ENCODE peak calls at places on chromosomes 6 and 20, in four cellular contexts. U is nephron progenitor cell, N is neural crest cell, D is heart right ventricle. W is an unnamed sample.
A peak's percentile ranks its signal among the peaks of the same experiment; 100 is the strongest.

GRCh38 chr6:165876568-165876967 is 213.5 kb upstream of the PDE10A start:
- DNase-seq in U (no peak), N (no peak), D (peak; percentile 49), W (no peak)

GRCh38 chr20:32544260-32544722 is 40.8 kb downstream of the NOL4L start:
- DNase-seq in D (no peak), U (no peak), N (no peak), W (no peak)

GRCh38 chr6:43303751-43304331 is 4.8 kb downstream of the CRIP3 start:
- DNase-seq in U (no peak), N (no peak), D (no peak), W (no peak)

GRCh38 chr6:64774881-64775280 is 932.1 kb downstream of the EYS start:
- DNase-seq in U (no peak), N (no peak), D (no peak), W (no peak)

GRCh38 chr6:74953708-74954107 is 252.1 kb downstream of the COL12A1 start:
- DNase-seq in U (no peak), D (no peak), N (no peak), W (no peak)

GRCh38 chr6:79833264-79833663 is 114.1 kb downstream of the ELOVL4 start:
- DNase-seq in U (no peak), D (no peak), N (no peak), W (no peak)

GRCh38 chr6:139044250-139044649 is 15.7 kb downstream of the ABRACL start:
- DNase-seq in D (no peak), U (no peak), N (no peak), W (no peak)

GRCh38 chr20:61936701-61937131 is 129.0 kb downstream of the TAF4 start:
- DNase-seq in D (no peak), N (no peak), U (no peak), W (peak; percentile 39)

GRCh38 chr6:127786109-127786508 is 114.7 kb downstream of the THEMIS start:
- DNase-seq in U (no peak), N (no peak), D (no peak), W (no peak)

GRCh38 chr6:150413768-150414167 is 45.0 kb downstream of the IYD start:
- DNase-seq in D (no peak), N (no peak), U (no peak), W (no peak)

GRCh38 chr6:81697564-81697963 is 54.9 kb downstream of the TENT5A start:
- DNase-seq in D (no peak), U (no peak), N (no peak), W (no peak)

GRCh38 chr20:38255389-38255788 is 5.1 kb downstream of the KIAA1755 start:
- DNase-seq in U (no peak), N (no peak), D (no peak), W (no peak)

GRCh38 chr6:112258636-112259336 is 4.4 kb upstream of the LAMA4 start:
- DNase-seq in N (no peak), U (no peak), D (peak; percentile 17), W (no peak)

GRCh38 chr6:166687070-166687469 is 60.0 kb upstream of the RPS6KA2 start:
- DNase-seq in N (no peak), D (no peak), U (no peak), W (no peak)

GRCh38 chr6:34248198-34248726 is 544 bp downstream of the SMIM29 start:
- DNase-seq in U (peak; percentile 38), D (peak; percentile 67), N (peak; percentile 34), W (peak; percentile 71)

GRCh38 chr6:119862719-119863118 is 513.2 kb upstream of the MAN1A1 start:
- DNase-seq in D (no peak), U (no peak), N (no peak), W (no peak)

GRCh38 chr6:38143191-38144154 is 323.9 kb downstream of the ZFAND3 start:
- DNase-seq in U (no peak), N (no peak), D (no peak), W (no peak)

GRCh38 chr6:26033942-26034354 is 53.3 kb upstream of the HFE start:
- DNase-seq in D (no peak), U (no peak), N (peak; percentile 31), W (no peak)

GRCh38 chr6:149457316-149457884 is 27.4 kb downstream of the ZC3H12D start:
- DNase-seq in N (no peak), D (no peak), U (no peak), W (no peak)

DNA sequence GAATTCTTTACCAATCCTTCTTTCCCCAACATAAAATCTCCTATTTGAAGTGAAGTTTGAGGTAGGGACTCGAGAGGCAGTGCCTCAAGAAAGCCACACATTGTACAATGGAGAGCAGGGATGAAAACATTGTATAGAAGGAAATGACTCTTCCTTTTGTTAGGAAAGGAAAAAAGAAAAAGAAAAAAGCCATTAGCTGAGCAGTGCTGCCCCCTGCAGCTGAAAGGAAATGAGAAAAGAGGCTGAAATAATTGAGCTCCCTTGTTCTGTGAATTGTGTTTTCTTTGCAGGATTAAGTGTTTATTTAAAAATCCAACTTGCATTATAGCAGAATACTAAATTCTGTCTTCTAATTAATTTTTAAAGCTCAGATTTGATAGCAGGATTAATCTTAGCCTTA is 162.9 kb upstream of the SASH1 start:
- DNase-seq in N (peak; percentile 41), D (no peak), U (no peak), W (no peak)
- TF ChIP-seq CTCF in N (peak; percentile 61), D (peak; percentile 49), U (no peak), W (no peak)

GRCh38 chr6:21227486-21227885 is 366.1 kb upstream of the SOX4 start:
- DNase-seq in U (no peak), D (no peak), N (no peak), W (no peak)

GRCh38 chr6:21228411-21228810 is 365.1 kb upstream of the SOX4 start:
- DNase-seq in U (no peak), N (no peak), D (no peak), W (no peak)

GRCh38 chr6:21230536-21230935 is 363.0 kb upstream of the SOX4 start:
- DNase-seq in D (no peak), U (no peak), N (no peak), W (no peak)

DNA sequence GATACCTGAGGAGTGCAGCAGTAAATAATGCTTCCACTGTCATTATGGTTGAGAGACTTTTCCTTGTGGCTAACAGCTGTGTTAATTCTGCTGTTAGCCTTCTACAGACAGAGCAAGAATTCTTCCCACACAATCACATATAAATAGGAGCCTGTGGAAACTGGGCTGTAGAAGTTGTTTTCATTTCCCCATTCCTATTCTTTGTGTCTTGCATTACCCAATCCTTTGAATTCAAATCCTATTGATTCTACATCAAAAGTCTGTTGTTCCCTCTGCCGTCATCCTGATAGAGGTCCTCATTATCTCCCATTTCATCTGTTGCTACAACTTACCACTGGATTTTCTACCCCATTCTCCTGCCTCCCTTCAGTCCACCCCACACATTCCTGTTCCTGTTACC is 364.5 kb upstream of the SOX4 start:
- DNase-seq in D (no peak), U (no peak), N (no peak), W (no peak)
- TF ChIP-seq CTCF in D (no peak), U (no peak), N (no peak), W (no peak)

DNA sequence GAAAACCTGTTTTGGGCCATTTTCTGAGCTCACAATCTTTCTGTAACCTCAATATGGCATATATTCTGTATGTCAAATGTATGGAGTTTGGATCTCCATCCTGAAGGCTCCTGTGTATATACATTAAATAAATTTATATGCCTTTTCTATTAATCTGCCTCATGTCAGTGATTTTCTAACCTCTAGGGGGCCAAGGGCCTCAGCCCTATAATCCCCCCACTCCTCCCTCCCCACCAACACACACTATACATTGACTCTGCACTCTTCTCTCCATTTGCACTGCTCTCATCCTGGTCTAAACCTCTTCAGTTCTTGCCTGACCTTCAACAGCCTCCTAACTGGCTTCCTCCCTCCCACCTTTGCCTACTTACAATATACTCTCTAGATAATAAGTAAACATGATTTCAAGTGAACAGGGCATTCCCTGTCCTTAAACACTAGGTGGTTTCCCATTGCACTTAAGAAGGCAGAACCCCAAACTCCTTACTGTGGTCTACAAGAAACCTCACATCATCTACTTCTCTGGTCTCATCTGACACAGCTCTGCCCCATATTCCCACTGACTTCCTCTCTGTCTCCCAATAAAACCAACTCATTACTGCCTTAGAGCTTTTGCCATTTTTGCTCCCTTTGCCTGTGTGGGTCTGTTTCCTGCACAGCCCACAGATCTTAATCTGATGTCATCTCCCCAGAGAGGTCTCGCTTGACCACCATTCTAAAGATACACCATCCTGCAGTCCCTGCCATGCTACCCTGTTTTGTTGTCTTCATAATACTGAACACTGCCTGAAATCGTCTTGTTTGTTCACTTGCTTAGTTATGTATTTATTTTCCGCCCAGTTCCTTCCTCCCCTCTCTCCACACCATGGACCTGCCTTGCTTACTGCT is 213.7 kb downstream of the SYNE1 start:
- DNase-seq in N (no peak), D (no peak), U (no peak), W (no peak)
- TF ChIP-seq CTCF in N (no peak), D (no peak), U (no peak), W (no peak)

GRCh38 chr6:57216235-57217101 is 5.6 kb downstream of the RAB23 start:
- DNase-seq in U (no peak), D (peak; percentile 25), N (no peak), W (no peak)
- TF ChIP-seq CTCF in U (no peak), D (peak; percentile 13), N (peak; percentile 38), W (no peak)